ENCODE peak calls at places on chromosome 18, in six cellular contexts. One of them, this sample, is unnamed.
A peak's percentile ranks its signal among the peaks of the same experiment; 100 is the strongest.

GRCh38 chr18:75253043-75253442 is 42.4 kb downstream of the TSHZ1 start:
- DNase-seq in SJSA1: no peak
- DNase-seq in PC-9: no peak
- DNase-seq in CD8-positive, alpha-beta T cell: no peak
- DNase-seq in left ventricle myocardium inferior: no peak
- DNase-seq in IMR-90: no peak
- DNase-seq in this sample: no peak

GRCh38 chr18:7541835-7542234 is 25.3 kb upstream of the PTPRM start:
- DNase-seq in SJSA1: no peak
- DNase-seq in PC-9: no peak
- DNase-seq in CD8-positive, alpha-beta T cell: no peak
- DNase-seq in left ventricle myocardium inferior: no peak
- DNase-seq in IMR-90: no peak
- DNase-seq in this sample: no peak

GRCh38 chr18:43919565-43919964 is 642.3 kb upstream of the SYT4 start:
- DNase-seq in SJSA1: no peak
- DNase-seq in PC-9: no peak
- DNase-seq in CD8-positive, alpha-beta T cell: no peak
- DNase-seq in left ventricle myocardium inferior: no peak
- DNase-seq in IMR-90: no peak
- DNase-seq in this sample: no peak

GRCh38 chr18:44637210-44638051 is 43.3 kb upstream of the SETBP1 start:
- DNase-seq in SJSA1: peak; percentile 51
- DNase-seq in PC-9: peak; percentile 29
- DNase-seq in CD8-positive, alpha-beta T cell: no peak
- DNase-seq in left ventricle myocardium inferior: no peak
- DNase-seq in IMR-90: no peak
- DNase-seq in this sample: no peak

GRCh38 chr18:47795448-47795843 is 135.0 kb downstream of the SMAD2 start:
- DNase-seq in SJSA1: no peak
- DNase-seq in PC-9: no peak
- DNase-seq in CD8-positive, alpha-beta T cell: no peak
- DNase-seq in left ventricle myocardium inferior: no peak
- DNase-seq in IMR-90: no peak
- DNase-seq in this sample: no peak

GRCh38 chr18:12008181-12008767 is 27.0 kb downstream of the IMPA2 start:
- DNase-seq in SJSA1: no peak
- DNase-seq in PC-9: no peak
- DNase-seq in CD8-positive, alpha-beta T cell: no peak
- DNase-seq in left ventricle myocardium inferior: no peak
- DNase-seq in IMR-90: no peak
- DNase-seq in this sample: no peak

GRCh38 chr18:75060185-75060584 is 148.8 kb downstream of the PTGR3 start:
- DNase-seq in SJSA1: no peak
- DNase-seq in PC-9: no peak
- DNase-seq in CD8-positive, alpha-beta T cell: no peak
- DNase-seq in left ventricle myocardium inferior: no peak
- DNase-seq in IMR-90: no peak
- DNase-seq in this sample: no peak

GRCh38 chr18:58868440-58868839 is 3.8 kb downstream of the ZNF532 start:
- DNase-seq in SJSA1: no peak
- DNase-seq in PC-9: no peak
- DNase-seq in CD8-positive, alpha-beta T cell: no peak
- DNase-seq in left ventricle myocardium inferior: no peak
- DNase-seq in IMR-90: no peak
- DNase-seq in this sample: no peak

GRCh38 chr18:72995558-72995957 is 127.8 kb upstream of the NETO1 start:
- DNase-seq in SJSA1: no peak
- DNase-seq in PC-9: no peak
- DNase-seq in CD8-positive, alpha-beta T cell: no peak
- DNase-seq in left ventricle myocardium inferior: no peak
- DNase-seq in IMR-90: no peak
- DNase-seq in this sample: no peak

GRCh38 chr18:75496151-75496550 is 68.6 kb upstream of the SMIM21 start:
- DNase-seq in SJSA1: no peak
- DNase-seq in PC-9: no peak
- DNase-seq in CD8-positive, alpha-beta T cell: no peak
- DNase-seq in left ventricle myocardium inferior: no peak
- DNase-seq in IMR-90: no peak
- DNase-seq in this sample: no peak

GRCh38 chr18:6759579-6759978 is 30.1 kb downstream of the ARHGAP28 start:
- DNase-seq in SJSA1: no peak
- DNase-seq in PC-9: no peak
- DNase-seq in CD8-positive, alpha-beta T cell: no peak
- DNase-seq in left ventricle myocardium inferior: no peak
- DNase-seq in IMR-90: no peak
- DNase-seq in this sample: no peak

GRCh38 chr18:56445422-56445821 is 193.0 kb downstream of the TXNL1 start:
- DNase-seq in SJSA1: no peak
- DNase-seq in PC-9: no peak
- DNase-seq in CD8-positive, alpha-beta T cell: no peak
- DNase-seq in left ventricle myocardium inferior: no peak
- DNase-seq in IMR-90: no peak
- DNase-seq in this sample: no peak

GRCh38 chr18:23142285-23142929 is 7.1 kb downstream of the CABLES1 start:
- DNase-seq in SJSA1: no peak
- DNase-seq in PC-9: no peak
- DNase-seq in CD8-positive, alpha-beta T cell: no peak
- DNase-seq in left ventricle myocardium inferior: no peak
- DNase-seq in IMR-90: no peak
- DNase-seq in this sample: no peak

GRCh38 chr18:70149156-70149555 is 56.3 kb downstream of the RTTN start:
- DNase-seq in SJSA1: no peak
- DNase-seq in PC-9: no peak
- DNase-seq in CD8-positive, alpha-beta T cell: no peak
- DNase-seq in left ventricle myocardium inferior: no peak
- DNase-seq in IMR-90: no peak
- DNase-seq in this sample: no peak

DNA sequence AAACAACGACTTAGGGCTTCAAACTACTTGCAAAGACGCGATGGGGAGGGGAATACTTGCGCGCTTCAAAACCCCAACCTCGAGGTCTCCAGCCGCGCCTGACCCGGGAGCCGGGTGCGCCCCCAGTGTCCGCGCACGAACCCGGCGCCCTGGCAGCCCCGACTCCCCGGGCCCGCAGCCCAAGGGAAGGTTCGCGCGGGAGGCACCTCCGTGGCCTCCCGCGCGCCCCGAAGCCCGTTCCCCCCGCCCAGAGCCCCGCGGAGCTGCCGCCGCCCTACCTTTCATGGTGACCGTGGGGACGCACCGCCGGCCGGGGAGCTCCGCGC is 308 bp downstream of the COLEC12 start:
- DNase-seq in SJSA1: no peak
- DNase-seq in PC-9: no peak
- DNase-seq in CD8-positive, alpha-beta T cell: no peak
- DNase-seq in left ventricle myocardium inferior: no peak
- DNase-seq in IMR-90: no peak
- DNase-seq in this sample: no peak
- H3K4me3 ChIP-seq in SJSA1: peak overlapping the region; percentile 77
- H3K4me3 ChIP-seq in PC-9: no peak overlapping the region
- H3K4me3 ChIP-seq in CD8-positive, alpha-beta T cell: no peak overlapping the region
- H3K4me3 ChIP-seq in left ventricle myocardium inferior: peak overlapping the region; percentile 61
- H3K4me3 ChIP-seq in IMR-90: peak overlapping the region; percentile 35
- H3K4me3 ChIP-seq in this sample: peak overlapping the region; percentile 53

DNA sequence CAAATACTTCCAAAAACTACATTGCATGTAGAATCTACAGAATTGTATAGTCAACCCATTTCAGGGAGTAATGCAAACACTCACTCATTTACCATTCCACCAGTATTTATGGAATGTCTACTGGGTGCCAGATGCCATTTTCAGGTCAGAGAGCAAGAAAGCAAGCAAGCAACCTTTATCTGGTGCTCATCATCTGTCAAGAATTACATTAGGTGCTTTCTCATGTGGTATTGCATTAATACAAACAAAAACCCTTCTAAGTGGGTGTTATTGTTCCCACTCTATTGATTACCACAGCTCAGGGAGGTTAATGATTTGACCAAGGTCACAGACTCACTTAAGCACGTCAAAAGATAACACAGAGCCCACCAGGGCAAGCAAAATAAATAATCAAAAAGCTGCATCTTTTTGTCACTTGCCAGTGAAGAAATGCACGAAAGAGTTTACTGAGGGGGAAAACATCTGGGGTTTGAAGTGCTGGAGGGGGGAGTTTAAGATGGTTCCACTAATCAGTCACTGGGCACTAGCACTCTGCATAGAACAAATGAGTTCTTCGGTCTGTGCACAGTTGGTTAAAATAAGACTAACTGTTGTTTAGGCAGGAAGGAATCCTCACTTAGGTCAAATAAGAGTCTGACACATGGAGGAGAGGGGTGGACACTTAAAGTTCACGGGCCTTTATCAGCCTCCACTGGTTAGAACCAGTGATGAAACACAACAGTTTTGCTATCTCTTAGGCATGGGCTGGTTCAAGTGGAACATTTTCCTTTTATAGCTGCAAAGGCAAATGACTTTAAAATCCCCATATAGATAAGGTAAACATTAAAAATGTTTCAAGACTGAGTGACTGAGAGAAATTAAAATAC is 208.8 kb downstream of the CDH2 start:
- DNase-seq in SJSA1: no peak
- DNase-seq in PC-9: no peak
- DNase-seq in CD8-positive, alpha-beta T cell: no peak
- DNase-seq in left ventricle myocardium inferior: no peak
- DNase-seq in IMR-90: peak; percentile 13
- DNase-seq in this sample: no peak
- H3K36me3 ChIP-seq in SJSA1: peaks cover 7% of the 10 kb centered on the region
- H3K36me3 ChIP-seq in PC-9: no peaks in the 10 kb centered on the region
- H3K36me3 ChIP-seq in CD8-positive, alpha-beta T cell: no peaks in the 10 kb centered on the region
- H3K36me3 ChIP-seq in left ventricle myocardium inferior: peaks cover 4% of the 10 kb centered on the region
- H3K36me3 ChIP-seq in IMR-90: peaks cover 4% of the 10 kb centered on the region
- H3K36me3 ChIP-seq in this sample: no peaks in the 10 kb centered on the region

GRCh38 chr18:63213331-63213900 is 106.2 kb downstream of the BCL2 start:
- DNase-seq in SJSA1: no peak
- DNase-seq in PC-9: no peak
- DNase-seq in CD8-positive, alpha-beta T cell: no peak
- DNase-seq in left ventricle myocardium inferior: no peak
- DNase-seq in IMR-90: no peak
- DNase-seq in this sample: no peak

GRCh38 chr18:63207825-63208224 is 111.7 kb downstream of the BCL2 start:
- DNase-seq in SJSA1: no peak
- DNase-seq in PC-9: no peak
- DNase-seq in CD8-positive, alpha-beta T cell: no peak
- DNase-seq in left ventricle myocardium inferior: no peak
- DNase-seq in IMR-90: no peak
- DNase-seq in this sample: no peak

GRCh38 chr18:63208676-63209075 is 110.9 kb downstream of the BCL2 start:
- DNase-seq in SJSA1: no peak
- DNase-seq in PC-9: no peak
- DNase-seq in CD8-positive, alpha-beta T cell: no peak
- DNase-seq in left ventricle myocardium inferior: no peak
- DNase-seq in IMR-90: no peak
- DNase-seq in this sample: no peak

GRCh38 chr18:63207154-63207790 is 112.3 kb downstream of the BCL2 start:
- DNase-seq in SJSA1: no peak
- DNase-seq in PC-9: no peak
- DNase-seq in CD8-positive, alpha-beta T cell: no peak
- DNase-seq in left ventricle myocardium inferior: no peak
- DNase-seq in IMR-90: no peak
- DNase-seq in this sample: no peak

GRCh38 chr18:63210531-63210930 is 109.0 kb downstream of the BCL2 start:
- DNase-seq in SJSA1: no peak
- DNase-seq in PC-9: no peak
- DNase-seq in CD8-positive, alpha-beta T cell: no peak
- DNase-seq in left ventricle myocardium inferior: no peak
- DNase-seq in IMR-90: no peak
- DNase-seq in this sample: no peak
- H3K4me1 ChIP-seq in SJSA1: peaks cover 6% of the 10 kb centered on the region
- H3K4me1 ChIP-seq in PC-9: no peaks in the 10 kb centered on the region
- H3K4me1 ChIP-seq in CD8-positive, alpha-beta T cell: peaks cover 96% of the 10 kb centered on the region
- H3K4me1 ChIP-seq in left ventricle myocardium inferior: peaks cover 16% of the 10 kb centered on the region
- H3K4me1 ChIP-seq in IMR-90: no peaks in the 10 kb centered on the region
- H3K4me1 ChIP-seq in this sample: peaks cover 41% of the 10 kb centered on the region

GRCh38 chr18:36296591-36297418 is 708 bp upstream of the FHOD3 start:
- DNase-seq in SJSA1: peak; percentile 75
- DNase-seq in PC-9: peak; percentile 62
- DNase-seq in CD8-positive, alpha-beta T cell: no peak
- DNase-seq in left ventricle myocardium inferior: peak; percentile 60
- DNase-seq in IMR-90: peak; percentile 77
- DNase-seq in this sample: peak; percentile 52
- H3K4me3 ChIP-seq in SJSA1: peak overlapping the region; percentile 38
- H3K4me3 ChIP-seq in PC-9: peak overlapping the region; percentile 67
- H3K4me3 ChIP-seq in CD8-positive, alpha-beta T cell: peak overlapping the region; percentile 15
- H3K4me3 ChIP-seq in left ventricle myocardium inferior: peak overlapping the region; percentile 89
- H3K4me3 ChIP-seq in IMR-90: peak overlapping the region; percentile 98
- H3K4me3 ChIP-seq in this sample: peak overlapping the region; percentile 82

DNA sequence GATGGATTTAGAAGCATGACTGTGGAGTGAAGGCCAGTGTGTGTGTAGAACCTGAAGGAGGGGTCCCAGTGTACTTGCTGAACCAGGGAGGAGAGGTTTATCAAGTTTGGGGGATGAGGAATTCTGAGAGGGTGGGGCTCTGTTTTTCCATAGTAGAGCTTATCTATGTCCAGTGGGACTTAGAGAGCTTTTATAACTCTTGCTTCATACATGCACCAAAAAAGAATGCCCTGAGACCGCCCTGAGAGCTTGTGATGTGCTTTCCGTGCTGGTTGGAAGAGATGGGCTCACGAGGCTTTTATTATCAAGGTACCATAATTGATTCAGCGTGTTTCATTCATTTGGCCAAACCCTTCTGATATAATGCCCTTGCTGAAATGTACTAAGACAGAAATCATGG is 100.2 kb downstream of the MTCL1 start:
- DNase-seq in SJSA1: no peak
- DNase-seq in PC-9: no peak
- DNase-seq in CD8-positive, alpha-beta T cell: no peak
- DNase-seq in left ventricle myocardium inferior: no peak
- DNase-seq in IMR-90: no peak
- DNase-seq in this sample: no peak
- H3K36me3 ChIP-seq in SJSA1: peaks cover 43% of the 10 kb centered on the region
- H3K36me3 ChIP-seq in PC-9: no peaks in the 10 kb centered on the region
- H3K36me3 ChIP-seq in CD8-positive, alpha-beta T cell: no peaks in the 10 kb centered on the region
- H3K36me3 ChIP-seq in left ventricle myocardium inferior: no peaks in the 10 kb centered on the region
- H3K36me3 ChIP-seq in IMR-90: peaks cover 39% of the 10 kb centered on the region
- H3K36me3 ChIP-seq in this sample: no peaks in the 10 kb centered on the region

GRCh38 chr18:63181706-63182105 is 137.9 kb downstream of the BCL2 start:
- DNase-seq in SJSA1: no peak
- DNase-seq in PC-9: no peak
- DNase-seq in CD8-positive, alpha-beta T cell: no peak
- DNase-seq in left ventricle myocardium inferior: no peak
- DNase-seq in IMR-90: no peak
- DNase-seq in this sample: no peak
- H3K4me1 ChIP-seq in SJSA1: peaks cover 12% of the 10 kb centered on the region
- H3K4me1 ChIP-seq in PC-9: peaks cover 5% of the 10 kb centered on the region
- H3K4me1 ChIP-seq in CD8-positive, alpha-beta T cell: peaks cover 48% of the 10 kb centered on the region
- H3K4me1 ChIP-seq in left ventricle myocardium inferior: peaks cover 62% of the 10 kb centered on the region
- H3K4me1 ChIP-seq in IMR-90: no peaks in the 10 kb centered on the region
- H3K4me1 ChIP-seq in this sample: peaks cover 65% of the 10 kb centered on the region

This sample was measured in heart right ventricle.